ENCODE peak calls at places on chromosome 14, in four cellular contexts. G is neural progenitor cell, X is GM20000, F is GM04504. B is an unnamed sample.

GRCh38 chr14:23513466-23514008 is 38.0 kb downstream of the ZFHX2 start:
- DNase-seq in G (no peak), X (no peak), F (no peak), B (no peak)

GRCh38 chr14:53912121-53912520 is 44.5 kb downstream of the BMP4 start:
- DNase-seq in G (no peak), X (no peak), F (no peak), B (no peak)

GRCh38 chr14:23481362-23481970 is 12.0 kb downstream of the NGDN start:
- DNase-seq in G (peak), X (no peak), F (no peak), B (peak)

GRCh38 chr14:22836301-22837058 is at the start of gene MMP14:
- DNase-seq in G (peak), X (no peak), F (peak), B (peak)

GRCh38 chr14:70714055-70714550 is 72.4 kb downstream of the TTC9 start:
- DNase-seq in G (peak), X (peak), F (no peak), B (peak)

GRCh38 chr14:22551597-22551982 is 37.4 kb downstream of the DAD1 start:
- DNase-seq in G (no peak), X (no peak), F (no peak), B (no peak)

GRCh38 chr14:36981832-36982528 is 190.4 kb downstream of the SLC25A21 start:
- DNase-seq in G (no peak), X (no peak), F (no peak), B (no peak)

GRCh38 chr14:73207615-73208014 is 29.7 kb upstream of the PAPLN start:
- DNase-seq in G (no peak), X (no peak), F (no peak), B (no peak)

GRCh38 chr14:51453869-51454268 is 197.8 kb upstream of the FRMD6 start:
- DNase-seq in G (no peak), X (no peak), F (no peak), B (no peak)

GRCh38 chr14:105481886-105482454 is 4.7 kb upstream of the CRIP1 start:
- DNase-seq in G (peak), X (peak), F (peak), B (peak)

GRCh38 chr14:36477266-36477665 is 42.8 kb downstream of the NKX2-1 start:
- DNase-seq in G (no peak), X (no peak), F (no peak), B (peak)

GRCh38 chr14:90922141-90922540 is 105.9 kb upstream of the TTC7B start:
- DNase-seq in G (no peak), X (no peak), F (no peak), B (no peak)

GRCh38 chr14:105215602-105216001 is 32.7 kb upstream of the BTBD6 start:
- DNase-seq in G (no peak), X (no peak), F (no peak), B (no peak)

GRCh38 chr14:55077691-55078151 is 26.3 kb downstream of the MAPK1IP1L start:
- DNase-seq in G (peak), X (no peak), F (no peak), B (no peak)

GRCh38 chr14:89681086-89682018 is 264.3 kb upstream of the FOXN3 start:
- DNase-seq in G (no peak), X (peak), F (no peak), B (no peak)

GRCh38 chr14:97219356-97220017 is 422.3 kb downstream of the VRK1 start:
- DNase-seq in G (no peak), X (no peak), F (no peak), B (peak)

GRCh38 chr14:104421401-104421821 is 158.2 kb upstream of the C14orf180 start:
- DNase-seq in G (no peak), X (no peak), F (no peak), B (no peak)

B was measured in mesendoderm.